ENCODE peak calls at places on chromosomes 7 and 10, in seven cellular contexts. T is cerebellar cortex, E is SW480, D is iris pigment epithelial cell, I is NCI-H187, U is uterus, R is posterior cingulate gyrus. F is an unnamed sample.

GRCh38 chr10:12405342-12406320 is 56.3 kb downstream of the CAMK1D start:
- DNase-seq in T (no peak), E (no peak), D (no peak), I (no peak), U (no peak), R (no peak), F (no peak)

GRCh38 chr7:35035511-35035921 is 1.8 kb downstream of the DPY19L1 start:
- DNase-seq in T (peak; percentile 86), E (peak; percentile 71), D (peak; percentile 59), I (no peak), U (no peak), R (no peak), F (peak; percentile 56)

GRCh38 chr10:123908379-123908778 is 16.8 kb upstream of the CPXM2 start:
- DNase-seq in T (no peak), E (no peak), D (no peak), I (no peak), U (no peak), R (no peak), F (no peak)

GRCh38 chr7:8371742-8372141 is 61.7 kb upstream of the NXPH1 start:
- DNase-seq in T (no peak), E (no peak), D (no peak), I (no peak), U (no peak), R (no peak), F (no peak)

GRCh38 chr10:88442681-88443080 is 140.4 kb downstream of the RNLS start:
- DNase-seq in T (no peak), E (no peak), D (no peak), I (no peak), U (no peak), R (no peak), F (no peak)

GRCh38 chr10:93034426-93034825 is 26.2 kb upstream of the CYP26C1 start:
- DNase-seq in T (no peak), E (no peak), D (peak; percentile 52), I (no peak), U (no peak), R (no peak), F (no peak)

GRCh38 chr10:84543948-84544347 is 215.6 kb downstream of the CCSER2 start:
- DNase-seq in T (no peak), E (no peak), D (no peak), I (no peak), U (no peak), R (no peak), F (no peak)

GRCh38 chr7:148255333-148255732 is 335.2 kb upstream of the C7orf33 start:
- DNase-seq in T (no peak), E (no peak), D (no peak), I (no peak), U (no peak), R (no peak), F (no peak)

GRCh38 chr10:114822771-114823463 is 1.3 kb downstream of the FHIP2A start:
- DNase-seq in T (peak; percentile 57), E (peak; percentile 32), D (peak; percentile 77), I (no peak), U (no peak), R (no peak), F (no peak)

GRCh38 chr10:79065091-79065551 is 3.6 kb upstream of the ZMIZ1 start:
- DNase-seq in T (no peak), E (no peak), D (no peak), I (no peak), U (no peak), R (no peak), F (no peak)

GRCh38 chr7:40850017-40850416 is 715.2 kb downstream of the SUGCT start:
- DNase-seq in T (no peak), E (no peak), D (peak; percentile 28), I (no peak), U (no peak), R (no peak), F (no peak)

GRCh38 chr7:19145429-19146201 is 394 bp upstream of the FERD3L start:
- DNase-seq in T (no peak), E (no peak), D (no peak), I (no peak), U (no peak), R (no peak), F (peak; percentile 56)

GRCh38 chr10:98269435-98269912 is 1.5 kb upstream of the LOXL4 start:
- DNase-seq in T (no peak), E (peak; percentile 86), D (peak; percentile 63), I (no peak), U (peak; percentile 80), R (no peak), F (peak; percentile 71)

GRCh38 chr10:26468291-26468690 is 30.1 kb downstream of the APBB1IP start:
- DNase-seq in T (no peak), E (no peak), D (peak; percentile 20), I (no peak), U (no peak), R (no peak), F (no peak)

GRCh38 chr7:45594780-45595535 is 20.8 kb downstream of the ADCY1 start:
- DNase-seq in T (no peak), E (no peak), D (no peak), I (no peak), U (no peak), R (no peak), F (peak; percentile 24)

GRCh38 chr7:116588225-116588624 is 63.4 kb downstream of the CAV1 start:
- DNase-seq in T (no peak), E (no peak), D (peak; percentile 87), I (no peak), U (no peak), R (no peak), F (no peak)

GRCh38 chr7:19491821-19492452 is 216.9 kb downstream of the POLR1F start:
- DNase-seq in T (no peak), E (peak; percentile 39), D (peak; percentile 75), I (no peak), U (no peak), R (no peak), F (peak; percentile 11)

GRCh38 chr7:27080844-27081423 is 14.9 kb downstream of the HOXA1 start:
- DNase-seq in T (no peak), E (peak; percentile 75), D (no peak), I (no peak), U (no peak), R (no peak), F (peak; percentile 55)

GRCh38 chr10:118983263-118983662 is 46.3 kb upstream of the NANOS1 start:
- DNase-seq in T (no peak), E (no peak), D (peak; percentile 40), I (no peak), U (no peak), R (no peak), F (no peak)

GRCh38 chr10:120103957-120104560 is 211.5 kb downstream of the SEC23IP start:
- DNase-seq in T (no peak), E (no peak), D (no peak), I (no peak), U (no peak), R (no peak), F (no peak)

GRCh38 chr7:99132922-99133321 is 11.0 kb downstream of the SMURF1 start:
- DNase-seq in T (no peak), E (no peak), D (peak; percentile 84), I (no peak), U (no peak), R (no peak), F (no peak)

GRCh38 chr7:92949748-92950147 is 113.4 kb upstream of the CDK6 start:
- DNase-seq in T (no peak), E (no peak), D (no peak), I (no peak), U (no peak), R (no peak), F (no peak)

GRCh38 chr10:110843796-110844616 is 27.7 kb upstream of the PDCD4 start:
- DNase-seq in T (peak; percentile 43), E (no peak), D (no peak), I (no peak), U (peak; percentile 11), R (no peak), F (no peak)

GRCh38 chr10:28432210-28432676 is 100.7 kb upstream of the WAC start:
- DNase-seq in T (peak; percentile 90), E (peak; percentile 80), D (peak; percentile 63), I (peak; percentile 3), U (peak; percentile 29), R (peak; percentile 45), F (peak; percentile 65)

GRCh38 chr10:11863353-11864105 is 40.4 kb downstream of the PROSER2 start:
- DNase-seq in T (no peak), E (no peak), D (no peak), I (no peak), U (no peak), R (no peak), F (no peak)

GRCh38 chr7:5484921-5485320 is 61.3 kb upstream of the TNRC18 start:
- DNase-seq in T (no peak), E (no peak), D (no peak), I (no peak), U (no peak), R (no peak), F (no peak)

GRCh38 chr10:15472008-15472407 is 100.9 kb upstream of the FAM171A1 start:
- DNase-seq in T (no peak), E (no peak), D (peak; percentile 36), I (no peak), U (no peak), R (no peak), F (no peak)

GRCh38 chr10:3473271-3473670 is 300.7 kb upstream of the PITRM1 start:
- DNase-seq in T (no peak), E (no peak), D (no peak), I (no peak), U (no peak), R (no peak), F (no peak)

GRCh38 chr7:121219031-121219430 is 109.8 kb upstream of the WNT16 start:
- DNase-seq in T (no peak), E (peak; percentile 52), D (peak; percentile 20), I (no peak), U (no peak), R (no peak), F (no peak)

GRCh38 chr10:131905279-131905595 is 4.4 kb downstream of the PPP2R2D start:
- DNase-seq in T (no peak), E (no peak), D (no peak), I (no peak), U (no peak), R (no peak), F (no peak)

GRCh38 chr10:110311357-110311949 is 6.7 kb upstream of the SMNDC1 start:
- DNase-seq in T (peak; percentile 82), E (peak; percentile 66), D (peak; percentile 63), I (peak; percentile 33), U (peak; percentile 52), R (peak; percentile 14), F (peak; percentile 62)

GRCh38 chr7:106818736-106819135 is 46.3 kb upstream of the PIK3CG start:
- DNase-seq in T (no peak), E (no peak), D (no peak), I (no peak), U (no peak), R (no peak), F (no peak)

F was measured in H7.